ENCODE peak calls at places on chromosomes 16 and 17, in eight cellular contexts. One of them, this sample, is unnamed.
A peak's percentile ranks its signal among the peaks of the same experiment; 100 is the strongest.

GRCh38 chr17:76074390-76075363 is at the start of gene GALR2:
- DNase-seq in upper lobe of left lung: peak; percentile 79
- DNase-seq in GM23338: peak; percentile 80
- DNase-seq in sigmoid colon: no peak
- DNase-seq in breast epithelium: no peak
- DNase-seq in GM12891: no peak
- DNase-seq in HepG2: no peak
- DNase-seq in stomach: no peak
- DNase-seq in this sample: no peak

GRCh38 chr17:11240041-11240801 is 792 bp upstream of the SHISA6 start:
- DNase-seq in GM23338: peak; percentile 39
- DNase-seq in HepG2: no peak
- DNase-seq in GM12891: no peak
- DNase-seq in upper lobe of left lung: peak; percentile 81
- DNase-seq in breast epithelium: no peak
- DNase-seq in sigmoid colon: no peak
- DNase-seq in stomach: peak; percentile 51
- DNase-seq in this sample: no peak

GRCh38 chr17:67218385-67218950 is 26.5 kb downstream of the HELZ start:
- DNase-seq in stomach: no peak
- DNase-seq in upper lobe of left lung: no peak
- DNase-seq in HepG2: no peak
- DNase-seq in breast epithelium: no peak
- DNase-seq in sigmoid colon: no peak
- DNase-seq in GM12891: no peak
- DNase-seq in GM23338: no peak
- DNase-seq in this sample: no peak

GRCh38 chr17:33487187-33487586 is 194.1 kb upstream of the ASIC2 start:
- DNase-seq in breast epithelium: no peak
- DNase-seq in upper lobe of left lung: no peak
- DNase-seq in HepG2: no peak
- DNase-seq in GM12891: no peak
- DNase-seq in sigmoid colon: no peak
- DNase-seq in stomach: no peak
- DNase-seq in GM23338: no peak
- DNase-seq in this sample: no peak

GRCh38 chr17:67157732-67158639 is 87.0 kb downstream of the HELZ start:
- DNase-seq in HepG2: peak; percentile 27
- DNase-seq in GM12891: no peak
- DNase-seq in stomach: no peak
- DNase-seq in GM23338: peak; percentile 43
- DNase-seq in breast epithelium: no peak
- DNase-seq in upper lobe of left lung: no peak
- DNase-seq in sigmoid colon: no peak
- DNase-seq in this sample: no peak

GRCh38 chr17:30376621-30377452 is 1.9 kb upstream of the CPD start:
- DNase-seq in GM12891: no peak
- DNase-seq in stomach: no peak
- DNase-seq in upper lobe of left lung: no peak
- DNase-seq in sigmoid colon: no peak
- DNase-seq in breast epithelium: no peak
- DNase-seq in HepG2: peak; percentile 88
- DNase-seq in GM23338: no peak
- DNase-seq in this sample: no peak

GRCh38 chr17:34613064-34614019 is 34.0 kb downstream of the TMEM132E start:
- DNase-seq in HepG2: no peak
- DNase-seq in GM23338: peak; percentile 53
- DNase-seq in sigmoid colon: no peak
- DNase-seq in breast epithelium: no peak
- DNase-seq in GM12891: no peak
- DNase-seq in stomach: no peak
- DNase-seq in upper lobe of left lung: no peak
- DNase-seq in this sample: no peak

GRCh38 chr17:76422860-76423259 is 30.1 kb downstream of the UBE2O start:
- DNase-seq in stomach: no peak
- DNase-seq in GM23338: no peak
- DNase-seq in HepG2: no peak
- DNase-seq in GM12891: no peak
- DNase-seq in upper lobe of left lung: no peak
- DNase-seq in sigmoid colon: no peak
- DNase-seq in breast epithelium: no peak
- DNase-seq in this sample: no peak

GRCh38 chr17:67403483-67403882 is 26.4 kb downstream of the PITPNC1 start:
- DNase-seq in GM23338: no peak
- DNase-seq in stomach: no peak
- DNase-seq in GM12891: no peak
- DNase-seq in upper lobe of left lung: no peak
- DNase-seq in breast epithelium: no peak
- DNase-seq in HepG2: no peak
- DNase-seq in sigmoid colon: no peak
- DNase-seq in this sample: no peak

GRCh38 chr17:71398706-71399620 is 721.9 kb upstream of the SOX9 start:
- DNase-seq in sigmoid colon: no peak
- DNase-seq in stomach: no peak
- DNase-seq in GM12891: no peak
- DNase-seq in breast epithelium: no peak
- DNase-seq in HepG2: no peak
- DNase-seq in GM23338: peak; percentile 40
- DNase-seq in upper lobe of left lung: no peak
- DNase-seq in this sample: no peak

GRCh38 chr16:27243725-27244362 is 24.7 kb downstream of the NSMCE1 start:
- DNase-seq in GM23338: no peak
- DNase-seq in upper lobe of left lung: no peak
- DNase-seq in HepG2: no peak
- DNase-seq in sigmoid colon: peak; percentile 55
- DNase-seq in breast epithelium: no peak
- DNase-seq in GM12891: no peak
- DNase-seq in stomach: no peak
- DNase-seq in this sample: no peak

GRCh38 chr16:10982430-10983174 is 38.2 kb downstream of the CLEC16A start:
- DNase-seq in stomach: no peak
- DNase-seq in sigmoid colon: no peak
- DNase-seq in breast epithelium: no peak
- DNase-seq in GM23338: no peak
- DNase-seq in GM12891: no peak
- DNase-seq in HepG2: no peak
- DNase-seq in upper lobe of left lung: no peak
- DNase-seq in this sample: no peak

GRCh38 chr16:51450913-51451312 is 299.8 kb upstream of the SALL1 start:
- DNase-seq in HepG2: no peak
- DNase-seq in stomach: no peak
- DNase-seq in GM12891: no peak
- DNase-seq in breast epithelium: no peak
- DNase-seq in GM23338: no peak
- DNase-seq in upper lobe of left lung: no peak
- DNase-seq in sigmoid colon: no peak
- DNase-seq in this sample: no peak

GRCh38 chr17:79875511-79875910 is 36.3 kb upstream of the CBX4 start:
- DNase-seq in GM12891: no peak
- DNase-seq in sigmoid colon: no peak
- DNase-seq in breast epithelium: no peak
- DNase-seq in stomach: no peak
- DNase-seq in GM23338: no peak
- DNase-seq in HepG2: no peak
- DNase-seq in upper lobe of left lung: no peak
- DNase-seq in this sample: no peak

GRCh38 chr17:73575470-73576235 is 68.6 kb downstream of the SDK2 start:
- DNase-seq in HepG2: no peak
- DNase-seq in sigmoid colon: no peak
- DNase-seq in GM23338: no peak
- DNase-seq in upper lobe of left lung: no peak
- DNase-seq in breast epithelium: no peak
- DNase-seq in stomach: no peak
- DNase-seq in GM12891: no peak
- DNase-seq in this sample: no peak

GRCh38 chr16:50526249-50526648 is 21.9 kb upstream of the NKD1 start:
- DNase-seq in sigmoid colon: no peak
- DNase-seq in breast epithelium: no peak
- DNase-seq in GM12891: no peak
- DNase-seq in GM23338: no peak
- DNase-seq in upper lobe of left lung: no peak
- DNase-seq in HepG2: no peak
- DNase-seq in stomach: peak; percentile 9
- DNase-seq in this sample: no peak

GRCh38 chr16:73996624-73997339 is 299.8 kb upstream of the PSMD7 start:
- DNase-seq in GM23338: no peak
- DNase-seq in stomach: peak; percentile 63
- DNase-seq in breast epithelium: no peak
- DNase-seq in GM12891: no peak
- DNase-seq in sigmoid colon: no peak
- DNase-seq in upper lobe of left lung: no peak
- DNase-seq in HepG2: peak; percentile 77
- DNase-seq in this sample: no peak

GRCh38 chr17:35192708-35193107 is 1.5 kb downstream of the SLC35G3 start:
- DNase-seq in breast epithelium: no peak
- DNase-seq in GM23338: no peak
- DNase-seq in sigmoid colon: no peak
- DNase-seq in stomach: no peak
- DNase-seq in upper lobe of left lung: peak; percentile 28
- DNase-seq in GM12891: no peak
- DNase-seq in HepG2: no peak
- DNase-seq in this sample: no peak

GRCh38 chr16:3739636-3740035 is 22.3 kb upstream of the TRAP1 start:
- DNase-seq in breast epithelium: peak; percentile 12
- DNase-seq in HepG2: no peak
- DNase-seq in GM23338: no peak
- DNase-seq in upper lobe of left lung: no peak
- DNase-seq in sigmoid colon: peak; percentile 56
- DNase-seq in stomach: no peak
- DNase-seq in GM12891: no peak
- DNase-seq in this sample: no peak

GRCh38 chr16:85840395-85840794 is 40.9 kb downstream of the COX4I1 start:
- DNase-seq in breast epithelium: no peak
- DNase-seq in HepG2: no peak
- DNase-seq in sigmoid colon: no peak
- DNase-seq in upper lobe of left lung: no peak
- DNase-seq in stomach: no peak
- DNase-seq in GM23338: no peak
- DNase-seq in GM12891: no peak
- DNase-seq in this sample: no peak

GRCh38 chr17:50722746-50723145 is 3.3 kb downstream of the LUC7L3 start:
- DNase-seq in stomach: no peak
- DNase-seq in HepG2: no peak
- DNase-seq in GM12891: no peak
- DNase-seq in sigmoid colon: no peak
- DNase-seq in upper lobe of left lung: no peak
- DNase-seq in GM23338: no peak
- DNase-seq in breast epithelium: no peak
- DNase-seq in this sample: no peak

GRCh38 chr16:72561-73537 is at the start of gene RHBDF1:
- DNase-seq in upper lobe of left lung: peak; percentile 93
- DNase-seq in sigmoid colon: peak; percentile 84
- DNase-seq in HepG2: no peak
- DNase-seq in GM23338: peak; percentile 83
- DNase-seq in GM12891: no peak
- DNase-seq in breast epithelium: no peak
- DNase-seq in stomach: peak; percentile 69
- DNase-seq in this sample: no peak

GRCh38 chr17:59223813-59224212 is 3.5 kb downstream of the GDPD1 start:
- DNase-seq in upper lobe of left lung: no peak
- DNase-seq in stomach: no peak
- DNase-seq in GM23338: no peak
- DNase-seq in sigmoid colon: no peak
- DNase-seq in GM12891: no peak
- DNase-seq in breast epithelium: no peak
- DNase-seq in HepG2: no peak
- DNase-seq in this sample: no peak

GRCh38 chr17:32275060-32276042 is 9.7 kb downstream of the RHBDL3 start:
- DNase-seq in stomach: no peak
- DNase-seq in GM12891: no peak
- DNase-seq in upper lobe of left lung: peak; percentile 74
- DNase-seq in sigmoid colon: no peak
- DNase-seq in breast epithelium: no peak
- DNase-seq in GM23338: peak; percentile 72
- DNase-seq in HepG2: no peak
- DNase-seq in this sample: no peak

GRCh38 chr16:52435573-52435972 is 111.4 kb downstream of the TOX3 start:
- DNase-seq in HepG2: no peak
- DNase-seq in sigmoid colon: no peak
- DNase-seq in GM23338: no peak
- DNase-seq in GM12891: no peak
- DNase-seq in upper lobe of left lung: no peak
- DNase-seq in stomach: no peak
- DNase-seq in breast epithelium: no peak
- DNase-seq in this sample: no peak

GRCh38 chr17:21445091-21445650 is 69.0 kb downstream of the KCNJ12 start:
- DNase-seq in sigmoid colon: no peak
- DNase-seq in stomach: no peak
- DNase-seq in GM12891: no peak
- DNase-seq in HepG2: no peak
- DNase-seq in GM23338: no peak
- DNase-seq in breast epithelium: no peak
- DNase-seq in upper lobe of left lung: no peak
- DNase-seq in this sample: no peak

GRCh38 chr17:83179811-83180210 is 100.4 kb downstream of the METRNL start:
- DNase-seq in upper lobe of left lung: no peak
- DNase-seq in stomach: no peak
- DNase-seq in breast epithelium: peak; percentile 3
- DNase-seq in HepG2: no peak
- DNase-seq in sigmoid colon: peak; percentile 48
- DNase-seq in GM12891: no peak
- DNase-seq in GM23338: no peak
- DNase-seq in this sample: no peak

GRCh38 chr16:89277641-89278341 is 60.3 kb downstream of the ZNF778 start:
- DNase-seq in GM23338: no peak
- DNase-seq in upper lobe of left lung: peak; percentile 74
- DNase-seq in stomach: no peak
- DNase-seq in HepG2: no peak
- DNase-seq in breast epithelium: no peak
- DNase-seq in sigmoid colon: no peak
- DNase-seq in GM12891: no peak
- DNase-seq in this sample: no peak
- TF ChIP-seq POLR2AphosphoS5 in GM23338: no peak
- TF ChIP-seq POLR2AphosphoS5 in upper lobe of left lung: no peak
- TF ChIP-seq POLR2AphosphoS5 in stomach: no peak
- TF ChIP-seq POLR2AphosphoS5 in HepG2: no peak
- TF ChIP-seq POLR2AphosphoS5 in breast epithelium: no peak
- TF ChIP-seq POLR2AphosphoS5 in sigmoid colon: no peak
- TF ChIP-seq POLR2AphosphoS5 in GM12891: no peak
- TF ChIP-seq POLR2AphosphoS5 in this sample: no peak

GRCh38 chr16:69217433-69217832 is 30.5 kb downstream of the SNTB2 start:
- DNase-seq in GM12891: no peak
- DNase-seq in breast epithelium: no peak
- DNase-seq in stomach: no peak
- DNase-seq in upper lobe of left lung: no peak
- DNase-seq in sigmoid colon: no peak
- DNase-seq in GM23338: no peak
- DNase-seq in HepG2: peak; percentile 42
- DNase-seq in this sample: no peak
- TF ChIP-seq POLR2AphosphoS5 in GM12891: no peak
- TF ChIP-seq POLR2AphosphoS5 in breast epithelium: no peak
- TF ChIP-seq POLR2AphosphoS5 in stomach: no peak
- TF ChIP-seq POLR2AphosphoS5 in upper lobe of left lung: no peak
- TF ChIP-seq POLR2AphosphoS5 in sigmoid colon: no peak
- TF ChIP-seq POLR2AphosphoS5 in GM23338: no peak
- TF ChIP-seq POLR2AphosphoS5 in HepG2: no peak
- TF ChIP-seq POLR2AphosphoS5 in this sample: no peak

GRCh38 chr17:77449908-77450741 is 309.4 kb downstream of the SEC14L1 start:
- DNase-seq in GM23338: peak; percentile 62
- DNase-seq in HepG2: peak; percentile 92
- DNase-seq in stomach: peak; percentile 67
- DNase-seq in upper lobe of left lung: peak; percentile 87
- DNase-seq in breast epithelium: no peak
- DNase-seq in sigmoid colon: peak; percentile 91
- DNase-seq in GM12891: no peak
- DNase-seq in this sample: no peak
- TF ChIP-seq POLR2AphosphoS5 in GM23338: no peak
- TF ChIP-seq POLR2AphosphoS5 in HepG2: peak; percentile 76
- TF ChIP-seq POLR2AphosphoS5 in stomach: no peak
- TF ChIP-seq POLR2AphosphoS5 in upper lobe of left lung: no peak
- TF ChIP-seq POLR2AphosphoS5 in breast epithelium: no peak
- TF ChIP-seq POLR2AphosphoS5 in sigmoid colon: peak; percentile 31
- TF ChIP-seq POLR2AphosphoS5 in GM12891: no peak
- TF ChIP-seq POLR2AphosphoS5 in this sample: no peak

GRCh38 chr17:13993106-13993505 is 76.2 kb upstream of the COX10 start:
- DNase-seq in breast epithelium: no peak
- DNase-seq in GM23338: no peak
- DNase-seq in upper lobe of left lung: no peak
- DNase-seq in sigmoid colon: no peak
- DNase-seq in HepG2: no peak
- DNase-seq in GM12891: no peak
- DNase-seq in stomach: no peak
- DNase-seq in this sample: no peak
- TF ChIP-seq POLR2AphosphoS5 in breast epithelium: no peak
- TF ChIP-seq POLR2AphosphoS5 in GM23338: no peak
- TF ChIP-seq POLR2AphosphoS5 in upper lobe of left lung: no peak
- TF ChIP-seq POLR2AphosphoS5 in sigmoid colon: no peak
- TF ChIP-seq POLR2AphosphoS5 in HepG2: no peak
- TF ChIP-seq POLR2AphosphoS5 in GM12891: no peak
- TF ChIP-seq POLR2AphosphoS5 in stomach: no peak
- TF ChIP-seq POLR2AphosphoS5 in this sample: no peak